ENCODE peak calls at places on chromosomes 2 and 18, in five cellular contexts. U is cardiac fibroblast; X is right lobe of liver; F is CD8-positive, alpha-beta T cell; M is AG10803. P is an unnamed sample.

GRCh38 chr2:25375371-25375988 is 33.8 kb upstream of the DNMT3A start:
- DNase-seq in X (no peak), F (peak), U (no peak), M (no peak), P (no peak)

GRCh38 chr2:216362730-216363129 is 9.6 kb downstream of the MARCHF4 start:
- DNase-seq in X (no peak), M (peak), F (no peak), U (peak), P (no peak)

GRCh38 chr2:69082430-69082997 is 69.5 kb downstream of the ANTXR1 start:
- DNase-seq in U (peak), M (peak), X (no peak), F (no peak), P (peak)

GRCh38 chr2:96369186-96369585 is 33.6 kb downstream of the NCAPH start:
- DNase-seq in U (no peak), F (no peak), X (no peak), M (no peak), P (no peak)

GRCh38 chr2:120132691-120133090 is 90.5 kb downstream of the TMEM185B start:
- DNase-seq in F (no peak), X (no peak), U (no peak), M (no peak), P (no peak)

GRCh38 chr2:75932996-75933395 is 222.3 kb upstream of the GCFC2 start:
- DNase-seq in U (no peak), M (no peak), X (no peak), F (no peak), P (no peak)

GRCh38 chr2:141468746-141469145 is 662.1 kb downstream of the LRP1B start:
- DNase-seq in F (no peak), U (no peak), X (no peak), M (no peak), P (no peak)

GRCh38 chr18:59691996-59692395 is 5.2 kb downstream of the CCBE1 start:
- DNase-seq in F (no peak), U (no peak), M (no peak), X (no peak), P (no peak)

GRCh38 chr18:68244786-68245185 is 470.1 kb downstream of the TMX3 start:
- DNase-seq in X (no peak), U (peak), F (no peak), M (peak), P (no peak)

GRCh38 chr2:241764272-241765241 is 12.1 kb upstream of the GAL3ST2 start:
- DNase-seq in F (no peak), U (no peak), X (no peak), M (no peak), P (no peak)

GRCh38 chr2:10053351-10053750 is 10.0 kb downstream of the KLF11 start:
- DNase-seq in F (no peak), X (no peak), U (no peak), M (no peak), P (no peak)

GRCh38 chr2:10054976-10055375 is 11.6 kb downstream of the KLF11 start:
- DNase-seq in U (no peak), F (no peak), X (no peak), M (no peak), P (no peak)

GRCh38 chr2:10052216-10052615 is 8.9 kb downstream of the KLF11 start:
- DNase-seq in U (no peak), M (no peak), X (no peak), F (no peak), P (no peak)

GRCh38 chr2:10056439-10056838 is 13.1 kb downstream of the KLF11 start:
- DNase-seq in F (no peak), M (peak), X (no peak), U (no peak), P (no peak)

DNA sequence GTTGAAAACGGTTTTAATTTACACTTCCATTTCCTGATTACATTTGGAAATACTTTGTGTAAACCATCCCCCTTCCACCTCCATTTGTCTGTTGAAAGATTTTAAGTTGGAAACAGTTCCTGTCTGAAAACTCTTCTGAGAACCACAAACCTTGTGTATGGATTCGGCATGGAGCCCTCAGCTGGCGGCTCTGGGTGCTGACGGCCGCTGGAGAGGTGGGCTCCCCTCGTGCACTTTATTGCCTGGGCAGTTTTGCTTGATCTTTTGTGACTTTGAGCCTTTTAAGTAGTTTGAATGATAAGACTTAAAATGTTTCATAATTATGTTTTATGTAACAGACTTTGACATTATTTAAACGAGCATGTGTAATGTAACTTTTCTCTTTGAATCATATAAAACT is 11.1 kb downstream of the KLF11 start:
- DNase-seq in X (no peak), U (no peak), F (no peak), M (no peak), P (no peak)
- TF ChIP-seq CTCF in X (no peak), U (no peak), F (no peak), M (no peak), P (no peak)

GRCh38 chr2:121890041-121890440 is 134.6 kb downstream of the TSN start:
- DNase-seq in M (no peak), X (no peak), U (no peak), F (no peak), P (no peak)

GRCh38 chr2:121884515-121884915 is 129.1 kb downstream of the TSN start:
- DNase-seq in M (no peak), X (no peak), F (no peak), U (peak), P (no peak)

GRCh38 chr2:121886059-121886458 is 130.6 kb downstream of the TSN start:
- DNase-seq in F (no peak), M (no peak), U (no peak), X (no peak), P (no peak)

GRCh38 chr2:121887513-121888188 is 132.2 kb downstream of the TSN start:
- DNase-seq in M (no peak), F (no peak), X (no peak), U (no peak), P (no peak)

GRCh38 chr2:121888189-121888557 is 132.7 kb downstream of the TSN start:
- DNase-seq in U (no peak), X (no peak), F (no peak), M (no peak), P (no peak)
- TF ChIP-seq CTCF in U (peak), X (no peak), F (no peak), M (peak), P (no peak)

GRCh38 chr18:32577561-32577960 is 106.9 kb upstream of the GAREM1 start:
- DNase-seq in F (no peak), U (no peak), M (no peak), X (no peak), P (no peak)

GRCh38 chr18:32576296-32576916 is 105.7 kb upstream of the GAREM1 start:
- DNase-seq in F (no peak), M (no peak), X (no peak), U (peak), P (no peak)
- TF ChIP-seq CTCF in F (no peak), M (peak), X (peak), U (peak), P (peak)

DNA sequence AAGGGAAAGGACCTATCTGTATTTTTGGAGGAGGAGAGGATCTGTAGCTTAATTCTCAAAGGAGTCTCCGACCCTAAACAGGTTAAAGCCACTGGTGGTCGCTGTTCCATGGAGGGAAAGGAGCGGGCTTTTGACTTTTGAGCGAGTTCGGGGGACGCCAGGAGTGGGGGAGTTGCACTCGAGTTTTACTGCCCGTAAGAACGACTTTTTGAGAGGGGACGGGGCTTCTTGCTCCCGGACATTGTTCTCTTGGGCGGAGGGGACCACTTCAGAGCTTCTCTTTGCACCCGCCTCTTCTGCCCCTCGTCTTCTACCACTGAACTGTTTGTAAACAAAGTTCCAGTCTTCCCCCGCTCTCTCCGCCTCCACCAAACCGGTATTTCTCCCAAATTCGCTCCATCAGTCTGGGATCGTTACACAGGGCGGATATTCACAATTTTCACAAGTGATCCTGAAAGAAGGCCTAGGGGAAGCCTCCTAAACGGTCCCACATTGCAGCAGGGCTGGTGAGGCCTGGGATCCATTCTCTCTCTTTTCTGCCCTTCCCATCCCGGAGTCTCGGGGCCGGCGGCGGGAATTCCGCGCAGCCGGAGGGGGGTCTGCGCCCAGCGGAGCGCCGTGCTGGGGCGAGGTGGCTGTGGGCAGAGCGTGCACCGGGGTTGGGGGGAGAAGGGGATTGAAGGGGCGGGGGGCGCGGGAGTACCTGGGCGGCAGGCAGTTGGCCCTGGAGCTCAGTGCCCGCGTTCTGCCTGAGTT is 6.6 kb downstream of the DLX2 start:
- DNase-seq in F (no peak), X (no peak), U (no peak), M (no peak), P (no peak)
- TF ChIP-seq CTCF in F (no peak), X (no peak), U (no peak), M (peak), P (peak)

GRCh38 chr2:88489181-88489580 is 36.7 kb upstream of the FOXI3 start:
- DNase-seq in X (no peak), U (no peak), M (no peak), F (no peak), P (no peak)
- TF ChIP-seq CTCF in X (no peak), U (no peak), M (no peak), F (no peak), P (no peak)

GRCh38 chr2:67471681-67472080 is 74.5 kb downstream of the ETAA1 start:
- DNase-seq in F (no peak), X (no peak), M (no peak), U (no peak), P (no peak)

GRCh38 chr2:67479256-67479655 is 82.1 kb downstream of the ETAA1 start:
- DNase-seq in U (peak), X (no peak), F (no peak), M (no peak), P (no peak)

GRCh38 chr2:67476808-67477790 is 80.0 kb downstream of the ETAA1 start:
- DNase-seq in M (peak), X (no peak), F (no peak), U (peak), P (peak)
- TF ChIP-seq CTCF in M (peak), X (peak), F (no peak), U (peak), P (peak)

P was measured in AG09319.